ENCODE peak calls at places on chromosomes 6 and 20, in four cellular contexts. Y, X, G and F are unnamed samples.

GRCh38 chr6:43635387-43636311 is at the start of gene MAD2L1BP:
- DNase-seq in Y (peak; percentile 77), X (peak; percentile 77), G (peak; percentile 88), F (peak; percentile 78)

GRCh38 chr6:90086517-90086916 is 192.2 kb downstream of the GJA10 start:
- DNase-seq in Y (no peak), X (no peak), G (no peak), F (no peak)

GRCh38 chr6:145483191-145483996 is 251.9 kb downstream of the EPM2A start:
- DNase-seq in Y (peak; percentile 14), X (peak; percentile 14), G (no peak), F (no peak)

GRCh38 chr6:94751641-94752329 is 825.5 kb upstream of the MANEA start:
- DNase-seq in Y (no peak), X (no peak), G (no peak), F (no peak)

GRCh38 chr20:37522258-37523011 is 1.4 kb downstream of the NNAT start:
- DNase-seq in Y (peak; percentile 50), X (no peak), G (no peak), F (no peak)

GRCh38 chr6:78025501-78025900 is 372.7 kb downstream of the MEI4 start:
- DNase-seq in Y (no peak), X (no peak), G (no peak), F (no peak)

GRCh38 chr6:89611666-89612065 is 26.9 kb downstream of the LYRM2 start:
- DNase-seq in Y (peak; percentile 20), X (no peak), G (no peak), F (no peak)

GRCh38 chr20:16107172-16107870 is 465.9 kb downstream of the KIF16B start:
- DNase-seq in Y (no peak), X (no peak), G (no peak), F (no peak)

GRCh38 chr20:13995841-13996240 is 525 bp downstream of the MACROD2 start:
- DNase-seq in Y (no peak), X (no peak), G (peak; percentile 42), F (peak; percentile 63)

GRCh38 chr20:38649275-38649891 is 47.8 kb downstream of the ARHGAP40 start:
- DNase-seq in Y (peak; percentile 50), X (no peak), G (peak; percentile 51), F (no peak)

GRCh38 chr6:79671605-79672266 is 40.6 kb downstream of the SH3BGRL2 start:
- DNase-seq in Y (no peak), X (peak; percentile 16), G (peak; percentile 47), F (peak; percentile 68)

GRCh38 chr20:7770578-7770977 is 169.7 kb downstream of the HAO1 start:
- DNase-seq in Y (no peak), X (no peak), G (no peak), F (no peak)

GRCh38 chr6:75296811-75297779 is 12.5 kb upstream of the TMEM30A start:
- DNase-seq in Y (peak; percentile 80), X (no peak), G (peak; percentile 86), F (no peak)

GRCh38 chr6:111447051-111447450 is 36.0 kb downstream of the REV3L start:
- DNase-seq in Y (peak; percentile 23), X (no peak), G (peak; percentile 18), F (no peak)

GRCh38 chr20:46823271-46823747 is 71.3 kb upstream of the EYA2 start:
- DNase-seq in Y (no peak), X (no peak), G (no peak), F (no peak)

DNA sequence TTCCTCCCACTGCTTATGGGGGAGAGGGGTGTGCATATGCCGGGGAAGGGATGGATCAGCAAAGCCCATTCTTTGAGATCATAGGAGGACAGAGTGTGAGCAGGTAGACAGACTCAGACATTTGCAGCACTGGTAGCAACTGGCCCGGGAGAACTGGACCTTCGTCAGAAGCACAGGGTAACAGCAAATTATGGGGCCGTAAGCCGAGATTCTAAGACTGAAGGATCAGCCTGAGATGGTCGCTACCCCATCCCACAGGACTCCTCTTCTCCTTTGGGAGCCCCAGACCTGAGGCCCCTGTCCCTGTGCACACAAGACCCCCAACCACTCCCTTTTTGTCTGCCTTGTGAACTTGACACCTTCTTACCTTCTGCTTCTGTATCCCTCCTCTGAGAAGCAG is 106.5 kb downstream of the TOX2 start:
- DNase-seq in Y (no peak), X (no peak), G (no peak), F (no peak)
- H3K4me1 ChIP-seq in Y (no peaks in the 10 kb centered on the region), X (peaks cover 14% of the 10 kb centered on the region), G (peaks cover 5% of the 10 kb centered on the region), F (no peaks in the 10 kb centered on the region)

DNA sequence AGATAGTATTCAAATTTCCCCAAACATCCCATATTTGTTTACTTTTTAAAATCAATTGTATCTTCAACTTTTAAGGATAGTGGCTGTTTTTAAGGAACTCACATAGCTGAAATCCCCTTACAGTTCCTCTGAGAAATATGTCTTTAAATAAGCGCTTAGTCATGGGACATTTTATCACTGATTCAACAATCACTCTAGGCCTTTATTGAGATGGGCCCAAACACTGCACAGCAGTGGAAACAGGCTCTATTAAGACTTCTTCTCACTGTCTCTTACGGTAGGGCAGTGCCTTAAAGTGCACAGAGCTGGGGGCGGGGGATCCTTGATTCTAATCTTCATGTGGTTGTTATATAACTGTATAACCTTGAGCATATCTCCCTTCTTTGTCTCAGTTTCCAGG is 59.8 kb upstream of the RREB1 start:
- DNase-seq in Y (peak; percentile 26), X (no peak), G (peak; percentile 12), F (no peak)
- H3K9me3 ChIP-seq in Y (no peaks in the 10 kb centered on the region), X (no peaks in the 10 kb centered on the region), G (no peaks in the 10 kb centered on the region), F (no peaks in the 10 kb centered on the region)

GRCh38 chr6:158011478-158011920 is 29.8 kb downstream of the SYNJ2 start:
- DNase-seq in Y (peak; percentile 68), X (no peak), G (no peak), F (no peak)
- H3K4me1 ChIP-seq in Y (no peaks in the 10 kb centered on the region), X (peaks cover 40% of the 10 kb centered on the region), G (peaks cover 5% of the 10 kb centered on the region), F (peaks cover 26% of the 10 kb centered on the region)

DNA sequence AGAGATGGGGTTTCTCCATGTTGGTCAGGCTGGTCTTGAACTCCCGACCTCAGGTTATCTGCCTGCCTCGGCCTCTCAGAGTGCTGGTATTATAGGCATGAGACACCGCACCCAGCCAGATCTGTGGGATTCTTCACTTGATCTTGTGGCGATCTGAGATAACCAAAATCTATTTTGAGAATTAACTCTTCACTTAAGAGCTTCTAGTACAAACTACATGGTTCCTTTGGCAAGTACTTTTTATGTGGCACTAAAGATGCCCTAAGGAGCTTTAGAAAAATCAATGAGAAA is 37.8 kb upstream of the TFB1M start:
- DNase-seq in Y (no peak), X (no peak), G (no peak), F (no peak)
- H3K9me3 ChIP-seq in Y (no peaks in the 10 kb centered on the region), X (peaks cover 6% of the 10 kb centered on the region), G (peaks cover 23% of the 10 kb centered on the region), F (peaks cover 26% of the 10 kb centered on the region)

DNA sequence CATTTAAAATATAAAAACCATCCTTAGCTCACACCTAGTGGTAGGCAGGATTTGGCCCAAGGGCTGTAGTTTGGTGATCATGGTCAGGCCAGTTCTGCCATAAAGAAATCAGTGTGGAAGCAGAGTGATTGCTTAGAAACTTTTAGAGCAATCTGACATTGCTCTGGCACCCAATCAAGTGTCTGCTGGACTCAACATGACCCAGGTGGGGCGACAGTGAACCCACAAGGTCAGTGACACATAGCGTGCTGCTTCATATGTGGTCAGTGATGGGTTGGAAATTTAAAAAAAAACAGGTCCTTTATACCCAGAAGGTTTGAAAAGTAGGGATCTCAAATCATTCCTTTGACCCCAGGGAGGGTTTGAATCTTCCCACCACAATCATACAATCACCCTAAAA is 107.9 kb downstream of the BANF2 start:
- DNase-seq in Y (peak; percentile 20), X (no peak), G (peak; percentile 50), F (no peak)
- H3K4me1 ChIP-seq in Y (peaks cover 10% of the 10 kb centered on the region), X (peaks cover 45% of the 10 kb centered on the region), G (peaks cover 54% of the 10 kb centered on the region), F (peaks cover 9% of the 10 kb centered on the region)

GRCh38 chr20:56274156-56274555 is 25.6 kb downstream of the MC3R start:
- DNase-seq in Y (no peak), X (no peak), G (no peak), F (no peak)

GRCh38 chr20:56273491-56273890 is 25.0 kb downstream of the MC3R start:
- DNase-seq in Y (no peak), X (no peak), G (no peak), F (no peak)

GRCh38 chr20:56268536-56268935 is 20.0 kb downstream of the MC3R start:
- DNase-seq in Y (no peak), X (no peak), G (no peak), F (no peak)

DNA sequence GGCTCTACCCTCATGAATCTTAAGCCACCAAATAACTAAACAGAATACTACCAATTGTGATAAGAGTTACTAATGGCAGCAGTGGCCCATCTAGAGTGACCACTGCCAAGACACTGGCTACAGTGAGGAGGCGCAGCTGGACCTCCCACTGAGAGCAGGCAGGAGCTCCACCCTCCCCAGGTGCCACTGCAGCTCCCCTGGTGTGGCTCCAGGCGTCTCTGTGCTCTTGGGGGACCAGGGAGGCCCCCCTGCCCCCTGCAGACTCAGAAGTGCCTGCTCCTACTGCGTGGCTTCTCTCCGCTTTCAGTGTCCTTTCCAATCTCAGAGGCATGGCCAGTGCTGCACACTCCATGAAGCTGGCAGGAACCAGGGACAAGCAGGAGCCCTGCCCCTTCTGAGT is 23.4 kb downstream of the MC3R start:
- DNase-seq in Y (no peak), X (no peak), G (no peak), F (no peak)
- H3K9me3 ChIP-seq in Y (no peaks in the 10 kb centered on the region), X (no peaks in the 10 kb centered on the region), G (no peaks in the 10 kb centered on the region), F (peaks cover 7% of the 10 kb centered on the region)

GRCh38 chr20:50744143-50744792 is 12.9 kb downstream of the PARD6B start:
- DNase-seq in Y (peak; percentile 93), X (peak; percentile 78), G (peak; percentile 95), F (peak; percentile 90)

GRCh38 chr20:50747275-50747674 is 15.9 kb downstream of the PARD6B start:
- DNase-seq in Y (no peak), X (no peak), G (no peak), F (no peak)

GRCh38 chr20:50743087-50743486 is 11.7 kb downstream of the PARD6B start:
- DNase-seq in Y (no peak), X (no peak), G (no peak), F (no peak)

GRCh38 chr20:50745634-50746137 is 14.3 kb downstream of the PARD6B start:
- DNase-seq in Y (no peak), X (no peak), G (no peak), F (no peak)

GRCh38 chr20:50746138-50746940 is 15.0 kb downstream of the PARD6B start:
- DNase-seq in Y (peak; percentile 71), X (no peak), G (no peak), F (peak; percentile 67)
- H3K4me1 ChIP-seq in Y (peaks cover 51% of the 10 kb centered on the region), X (peaks cover 49% of the 10 kb centered on the region), G (peaks cover 40% of the 10 kb centered on the region), F (peaks cover 85% of the 10 kb centered on the region)